ENCODE peak calls at places on chromosomes 3 and 15, in five cellular contexts. L, Z, P, S and T are unnamed samples.

GRCh38 chr15:58438956-58439355 is 7.2 kb downstream of the LIPC start:
- DNase-seq in L (peak; percentile 61), Z (no peak), P (peak; percentile 60), S (peak; percentile 37), T (no peak)

GRCh38 chr3:179196098-179196497 is 47.9 kb downstream of the PIK3CA start:
- DNase-seq in L (peak; percentile 42), Z (no peak), P (no peak), S (peak; percentile 82), T (no peak)

GRCh38 chr3:158165730-158166129 is 55.8 kb downstream of the RSRC1 start:
- DNase-seq in L (no peak), Z (no peak), P (no peak), S (peak; percentile 6), T (no peak)

GRCh38 chr3:36741285-36741684 is 23.1 kb downstream of the DCLK3 start:
- DNase-seq in L (peak; percentile 30), Z (no peak), P (no peak), S (no peak), T (no peak)

GRCh38 chr3:159818399-159818798 is 170.2 kb upstream of the IL12A start:
- DNase-seq in L (no peak), Z (no peak), P (no peak), S (no peak), T (no peak)

GRCh38 chr3:89571707-89572106 is 464.3 kb downstream of the EPHA3 start:
- DNase-seq in L (no peak), Z (no peak), P (no peak), S (no peak), T (no peak)

GRCh38 chr3:179148446-179149238 is 485 bp downstream of the PIK3CA start:
- DNase-seq in L (peak; percentile 39), Z (no peak), P (no peak), S (peak; percentile 23), T (no peak)

GRCh38 chr3:71433631-71434030 is 149.9 kb downstream of the FOXP1 start:
- DNase-seq in L (no peak), Z (no peak), P (no peak), S (no peak), T (no peak)

GRCh38 chr3:149085828-149086231 is 503 bp downstream of the HLTF start:
- DNase-seq in L (peak; percentile 46), Z (no peak), P (no peak), S (peak; percentile 30), T (peak; percentile 40)

GRCh38 chr3:27675287-27675686 is 46.8 kb downstream of the EOMES start:
- DNase-seq in L (no peak), Z (no peak), P (no peak), S (peak; percentile 88), T (peak; percentile 56)

GRCh38 chr3:51389423-51390183 is 1.5 kb upstream of the RBM15B start:
- DNase-seq in L (peak; percentile 34), Z (no peak), P (no peak), S (peak; percentile 20), T (no peak)

GRCh38 chr15:76501726-76502125 is 165.2 kb downstream of the ISL2 start:
- DNase-seq in L (no peak), Z (no peak), P (no peak), S (peak; percentile 32), T (no peak)

GRCh38 chr15:67917037-67917436 is 77.2 kb upstream of the RNU6-1 start:
- DNase-seq in L (peak; percentile 45), Z (no peak), P (no peak), S (no peak), T (no peak)

GRCh38 chr3:108603689-108604088 is 14.2 kb downstream of the DZIP3 start:
- DNase-seq in L (peak; percentile 44), Z (no peak), P (no peak), S (peak; percentile 25), T (no peak)

GRCh38 chr3:193605876-193606275 is 12.9 kb downstream of the OPA1 start:
- DNase-seq in L (peak; percentile 88), Z (no peak), P (peak; percentile 56), S (peak; percentile 36), T (peak; percentile 56)

GRCh38 chr3:44130249-44130648 is 111.4 kb upstream of the TOPAZ1 start:
- DNase-seq in L (no peak), Z (no peak), P (no peak), S (no peak), T (no peak)

GRCh38 chr15:99589801-99590200 is 24.0 kb downstream of the MEF2A start:
- DNase-seq in L (no peak), Z (no peak), P (no peak), S (no peak), T (no peak)

GRCh38 chr15:98889930-98890695 is 117.5 kb downstream of the PGPEP1L start:
- DNase-seq in L (peak; percentile 59), Z (no peak), P (no peak), S (peak; percentile 100), T (no peak)

GRCh38 chr3:181103605-181104004 is 114.1 kb upstream of the DNAJC19 start:
- DNase-seq in L (peak; percentile 50), Z (no peak), P (peak; percentile 44), S (no peak), T (peak; percentile 22)

GRCh38 chr3:194129581-194130133 is 6.3 kb upstream of the HES1 start:
- DNase-seq in L (no peak), Z (no peak), P (no peak), S (peak; percentile 81), T (no peak)

GRCh38 chr3:140537075-140537474 is 140.8 kb upstream of the TRIM42 start:
- DNase-seq in L (no peak), Z (no peak), P (no peak), S (no peak), T (no peak)

GRCh38 chr15:88901713-88902490 is 6.6 kb upstream of the HAPLN3 start:
- DNase-seq in L (no peak), Z (no peak), P (no peak), S (no peak), T (no peak)
- H3K36me3 ChIP-seq in L (no peaks in the 10 kb centered on the region), Z (peaks cover 3% of the 10 kb centered on the region), P (no peaks in the 10 kb centered on the region), S (peaks cover 38% of the 10 kb centered on the region), T (no peaks in the 10 kb centered on the region)

DNA sequence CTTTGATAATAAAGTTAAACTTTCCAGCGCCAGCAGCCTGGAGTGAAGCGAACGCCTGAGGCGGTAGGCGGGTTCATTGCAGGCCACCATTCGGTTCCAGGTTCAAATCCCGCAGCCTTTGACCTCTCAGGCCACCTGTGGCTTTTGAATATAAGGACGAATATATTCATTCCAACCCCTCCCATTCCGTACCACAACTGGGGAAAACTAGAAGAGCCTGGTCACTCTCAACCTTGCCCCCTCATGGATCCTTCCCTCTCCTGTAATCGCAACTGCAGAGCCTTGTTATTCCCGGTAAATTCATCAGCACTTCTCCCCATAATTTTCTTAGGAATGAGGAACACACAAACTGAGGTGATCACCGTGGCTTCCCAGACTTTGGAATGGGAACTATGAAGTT is 35.2 kb downstream of the ZIC4 start:
- DNase-seq in L (no peak), Z (no peak), P (no peak), S (no peak), T (no peak)
- TF ChIP-seq EZH2 in L (no peak), Z (no peak), P (no peak), S (peak; percentile 30), T (no peak)

GRCh38 chr3:133488785-133489367 is 84.6 kb upstream of the CDV3 start:
- DNase-seq in L (peak; percentile 42), Z (no peak), P (no peak), S (peak; percentile 73), T (no peak)

GRCh38 chr3:133489466-133490085 is 83.9 kb upstream of the CDV3 start:
- DNase-seq in L (peak; percentile 60), Z (no peak), P (no peak), S (peak; percentile 42), T (no peak)

GRCh38 chr3:133492159-133492860 is 81.2 kb upstream of the CDV3 start:
- DNase-seq in L (no peak), Z (no peak), P (no peak), S (no peak), T (no peak)

GRCh38 chr3:133491481-133492059 is 81.9 kb upstream of the CDV3 start:
- DNase-seq in L (no peak), Z (no peak), P (no peak), S (no peak), T (no peak)

GRCh38 chr3:133490468-133491351 is 82.8 kb upstream of the CDV3 start:
- DNase-seq in L (peak; percentile 2), Z (no peak), P (no peak), S (no peak), T (no peak)
- H3K9ac ChIP-seq in L (no peak overlapping the region), Z (no peak overlapping the region), P (no peak overlapping the region), S (no peak overlapping the region), T (no peak overlapping the region)

DNA sequence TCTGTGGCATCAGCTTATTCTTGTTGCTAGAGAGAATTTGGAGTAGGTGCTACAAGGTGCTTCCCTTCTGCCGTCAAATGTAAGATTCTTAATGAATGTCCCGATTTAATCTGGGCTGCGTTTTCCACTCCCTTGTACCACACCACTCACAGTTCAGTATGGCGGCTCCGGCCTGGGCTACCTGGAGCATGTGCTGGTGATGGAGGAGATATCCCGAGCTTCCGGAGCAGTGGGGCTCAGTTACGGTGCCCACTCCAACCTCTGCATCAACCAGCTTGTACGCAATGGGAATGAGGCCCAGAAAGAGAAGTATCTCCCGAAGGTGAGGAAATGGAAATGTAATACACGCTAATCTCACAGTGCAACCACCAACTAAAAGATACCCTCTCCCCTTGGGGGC is 4.9 kb downstream of the IVD start:
- DNase-seq in L (no peak), Z (no peak), P (no peak), S (no peak), T (no peak)
- H3K36me3 ChIP-seq in L (peaks cover 44% of the 10 kb centered on the region), Z (peaks cover 10% of the 10 kb centered on the region), P (peaks cover 48% of the 10 kb centered on the region), S (peaks cover 30% of the 10 kb centered on the region), T (peaks cover 48% of the 10 kb centered on the region)

GRCh38 chr15:73367624-73368300 is 996 bp downstream of the HCN4 start:
- DNase-seq in L (no peak), Z (no peak), P (no peak), S (no peak), T (no peak)
- TF ChIP-seq EZH2 in L (no peak), Z (no peak), P (no peak), S (peak; percentile 64), T (no peak)

GRCh38 chr3:123392871-123393620 is 55.8 kb downstream of the ADCY5 start:
- DNase-seq in L (peak; percentile 50), Z (no peak), P (no peak), S (no peak), T (no peak)

GRCh38 chr3:123390865-123391613 is 57.9 kb downstream of the ADCY5 start:
- DNase-seq in L (no peak), Z (no peak), P (no peak), S (peak; percentile 26), T (no peak)

GRCh38 chr3:123395235-123395634 is 53.7 kb downstream of the ADCY5 start:
- DNase-seq in L (no peak), Z (no peak), P (no peak), S (no peak), T (no peak)

GRCh38 chr3:123394391-123395022 is 54.4 kb downstream of the ADCY5 start:
- DNase-seq in L (no peak), Z (no peak), P (no peak), S (no peak), T (no peak)

DNA sequence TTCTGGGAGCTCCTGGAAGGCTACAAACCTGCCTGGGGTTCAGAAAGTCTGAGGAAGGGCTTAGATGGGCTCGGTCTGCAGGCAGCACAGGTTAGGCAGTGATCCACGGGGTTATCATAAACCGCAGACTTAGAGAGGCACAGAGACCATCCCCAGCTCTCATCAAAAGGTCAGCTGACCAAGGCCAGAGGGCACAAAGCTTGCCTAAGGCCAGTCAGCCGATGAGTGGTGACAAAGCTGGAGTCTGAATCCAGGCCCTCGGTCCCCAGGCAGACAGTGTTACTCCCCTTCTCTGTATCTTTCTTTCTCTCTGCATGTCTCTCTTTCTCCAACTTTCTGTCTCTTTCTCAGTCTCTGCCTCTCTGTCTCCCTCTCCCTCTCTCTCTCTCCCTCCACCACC is 56.5 kb downstream of the ADCY5 start:
- DNase-seq in L (no peak), Z (no peak), P (no peak), S (no peak), T (no peak)
- H3K9ac ChIP-seq in L (no peak overlapping the region), Z (no peak overlapping the region), P (no peak overlapping the region), S (no peak overlapping the region), T (no peak overlapping the region)